ENCODE peak calls at places on chromosomes 2 and 18, in seven cellular contexts. A is HFFc6, C is type B pancreatic cell, G is AG10803, Q is endothelial cell, Z is glutamatergic neuron, F is hepatocyte. D is an unnamed sample.

GRCh38 chr2:217366996-217367395 is 507.1 kb upstream of the TNP1 start:
- DNase-seq in A (peak; percentile 32), C (no peak), G (no peak), Q (no peak), Z (no peak), F (no peak), D (no peak)

GRCh38 chr2:52343867-52344266 is 1311.9 kb upstream of the NRXN1 start:
- DNase-seq in A (no peak), C (no peak), G (no peak), Q (no peak), Z (no peak), F (no peak), D (no peak)

GRCh38 chr18:80022613-80023012 is 11.6 kb upstream of the RBFA start:
- DNase-seq in A (no peak), C (no peak), G (peak; percentile 11), Q (no peak), Z (no peak), F (no peak), D (no peak)

GRCh38 chr2:84474176-84474575 is 15.1 kb upstream of the SUCLG1 start:
- DNase-seq in A (no peak), C (no peak), G (no peak), Q (no peak), Z (no peak), F (no peak), D (no peak)

GRCh38 chr18:54958711-54959625 is at the start of gene CCDC68:
- DNase-seq in A (no peak), C (no peak), G (no peak), Q (peak; percentile 59), Z (peak; percentile 38), F (peak; percentile 75), D (no peak)

GRCh38 chr2:5869871-5870375 is 177.7 kb downstream of the SOX11 start:
- DNase-seq in A (no peak), C (no peak), G (no peak), Q (no peak), Z (no peak), F (no peak), D (no peak)

GRCh38 chr2:203685081-203685621 is 21.3 kb upstream of the CD28 start:
- DNase-seq in A (peak; percentile 88), C (no peak), G (peak; percentile 99), Q (no peak), Z (no peak), F (no peak), D (no peak)

GRCh38 chr18:22337311-22337710 is 80.4 kb downstream of the CTAGE1 start:
- DNase-seq in A (no peak), C (no peak), G (peak; percentile 34), Q (no peak), Z (no peak), F (no peak), D (no peak)

GRCh38 chr2:235739704-235740415 is 246.0 kb downstream of the AGAP1 start:
- DNase-seq in A (no peak), C (no peak), G (no peak), Q (no peak), Z (no peak), F (no peak), D (no peak)

GRCh38 chr2:160405077-160405865 is 88.3 kb downstream of the RBMS1 start:
- DNase-seq in A (no peak), C (no peak), G (no peak), Q (no peak), Z (no peak), F (no peak), D (no peak)

DNA sequence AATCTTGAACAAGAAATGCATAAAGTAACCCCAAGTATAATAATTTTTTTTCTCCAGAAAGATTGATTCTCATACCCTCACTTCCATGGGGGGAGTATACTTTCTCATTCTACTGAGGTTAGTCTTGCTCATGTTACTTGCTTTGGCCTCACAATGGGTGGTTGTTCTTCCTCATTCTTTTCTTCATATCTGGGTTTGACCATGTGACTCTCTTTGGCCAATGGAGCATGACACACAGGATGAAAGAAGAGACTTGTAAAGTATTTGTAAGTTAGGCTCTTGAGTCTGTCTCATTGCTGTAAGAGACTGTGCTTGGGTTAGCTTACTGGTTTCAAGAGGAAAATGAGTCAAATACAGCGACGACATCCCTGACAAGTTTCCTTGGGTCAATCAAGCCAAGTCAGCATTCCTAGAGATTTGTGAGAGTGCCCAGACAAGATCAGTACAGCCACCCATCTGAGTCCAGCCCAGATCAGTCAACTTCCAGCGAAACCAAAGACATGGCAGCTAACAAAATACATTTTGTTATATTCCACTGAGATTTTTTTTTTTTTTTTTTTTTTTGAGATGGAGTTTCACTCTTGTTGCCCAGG is 970.2 kb downstream of the BCL11A start:
- DNase-seq in A (no peak), C (no peak), G (no peak), Q (no peak), Z (no peak), F (no peak), D (no peak)
- TF ChIP-seq CTCF in A (no peak), C (no peak), G (no peak), Q (no peak), Z (no peak), F (no peak), D (no peak)

DNA sequence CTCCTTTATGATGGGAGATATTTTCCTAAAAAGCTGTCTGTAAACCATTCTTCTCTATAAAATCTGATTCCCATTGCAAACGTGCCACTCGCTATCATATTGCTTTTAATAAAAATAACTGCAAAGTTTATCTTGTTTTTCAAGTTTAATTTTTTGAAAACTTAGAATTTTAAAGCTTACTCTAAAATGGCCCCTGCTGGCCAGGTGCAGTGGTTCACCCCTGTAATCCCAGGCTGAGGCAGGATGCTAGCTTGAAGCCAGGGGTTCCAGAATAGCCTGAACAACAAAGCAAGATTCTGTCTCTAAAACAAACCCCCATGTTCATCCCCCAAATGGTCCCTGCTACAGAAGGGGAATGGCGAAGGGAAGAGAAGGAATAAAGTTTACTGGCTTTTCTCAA is 25.6 kb downstream of the CNRIP1 start:
- DNase-seq in A (no peak), C (no peak), G (no peak), Q (no peak), Z (no peak), F (no peak), D (no peak)
- TF ChIP-seq CTCF in A (peak; percentile 40), C (peak; percentile 48), G (no peak), Q (peak; percentile 37), Z (peak; percentile 37), F (no peak), D (no peak)

DNA sequence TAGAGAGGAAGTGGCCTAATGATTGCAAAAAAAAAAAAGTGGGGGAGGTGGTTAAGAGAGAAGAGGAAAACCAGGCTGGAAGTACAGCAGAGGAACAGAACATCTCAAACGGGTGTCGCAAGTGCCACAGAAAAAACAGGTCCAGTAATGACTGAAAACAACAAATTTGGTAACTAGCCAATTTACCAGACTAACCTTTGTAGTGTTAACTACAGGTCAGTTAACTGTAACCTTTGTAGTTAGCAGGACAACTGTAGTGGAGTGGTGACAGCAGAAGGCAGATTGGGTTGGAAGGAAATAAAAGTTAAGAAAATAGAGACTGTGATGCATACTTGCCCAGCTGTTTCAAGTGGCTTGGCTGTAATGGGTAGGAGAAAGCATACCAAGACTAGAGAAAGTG is 91.4 kb upstream of the CHST9 start:
- DNase-seq in A (no peak), C (no peak), G (no peak), Q (no peak), Z (no peak), F (no peak), D (no peak)
- TF ChIP-seq CTCF in A (no peak), C (no peak), G (no peak), Q (no peak), Z (no peak), F (no peak), D (no peak)

GRCh38 chr2:11642972-11643371 is 27.0 kb downstream of the NTSR2 start:
- DNase-seq in A (no peak), C (no peak), G (no peak), Q (no peak), Z (no peak), F (no peak), D (no peak)
- TF ChIP-seq CTCF in A (peak; percentile 22), C (no peak), G (no peak), Q (no peak), Z (no peak), F (no peak), D (no peak)